ENCODE peak calls at places on chromosomes 5 and 9, in six cellular contexts. V is tibial nerve, S is A549, T is ovary, C is esophagus squamous epithelium, Z is thyroid gland. W is an unnamed sample.
A peak's percentile ranks its signal among the peaks of the same experiment; 100 is the strongest.

GRCh38 chr9:114662081-114662989 is 4.7 kb upstream of the TEX53 start:
- DNase-seq in S (peak; percentile 33), T (peak; percentile 34), V (peak; percentile 41), Z (peak; percentile 38), C (no peak), W (peak; percentile 36)

GRCh38 chr9:127455299-127455992 is 4.1 kb downstream of the LRSAM1 start:
- DNase-seq in C (no peak), Z (no peak), V (no peak), T (no peak), S (peak; percentile 57), W (peak; percentile 37)

GRCh38 chr5:2674456-2674855 is 77.0 kb downstream of the IRX2 start:
- DNase-seq in Z (no peak), V (no peak), S (no peak), C (no peak), T (no peak), W (no peak)

GRCh38 chr5:129945031-129945430 is 40.8 kb downstream of the CHSY3 start:
- DNase-seq in Z (no peak), S (no peak), T (no peak), V (peak; percentile 5), C (no peak), W (no peak)

GRCh38 chr9:113511856-113512761 is 48.6 kb downstream of the RGS3 start:
- DNase-seq in V (no peak), S (no peak), C (no peak), T (no peak), Z (no peak), W (no peak)

GRCh38 chr5:138789771-138790242 is 36.6 kb downstream of the CTNNA1 start:
- DNase-seq in T (no peak), C (no peak), Z (no peak), V (no peak), S (peak; percentile 48), W (no peak)

GRCh38 chr9:87181670-87182069 is 234.4 kb upstream of the GAS1 start:
- DNase-seq in C (no peak), T (no peak), Z (no peak), S (no peak), V (no peak), W (no peak)

GRCh38 chr5:2169417-2169787 is 286.7 kb upstream of the IRX4 start:
- DNase-seq in V (no peak), Z (no peak), T (no peak), C (no peak), S (no peak), W (no peak)

GRCh38 chr5:163104496-163104895 is 332.9 kb upstream of the CCNG1 start:
- DNase-seq in T (no peak), Z (no peak), C (no peak), V (no peak), S (peak; percentile 20), W (no peak)

GRCh38 chr9:21326526-21327139 is 8.6 kb downstream of the KLHL9 start:
- DNase-seq in Z (no peak), T (no peak), S (peak; percentile 42), C (no peak), V (no peak), W (no peak)

GRCh38 chr9:78973906-78974305 is 597.9 kb upstream of the TLE4 start:
- DNase-seq in Z (no peak), C (no peak), V (no peak), T (no peak), S (peak; percentile 63), W (no peak)

GRCh38 chr9:78967557-78968212 is 604.1 kb upstream of the TLE4 start:
- DNase-seq in S (peak; percentile 69), T (no peak), Z (no peak), V (no peak), C (no peak), W (no peak)

GRCh38 chr9:78971505-78971904 is 600.3 kb upstream of the TLE4 start:
- DNase-seq in T (no peak), V (no peak), Z (no peak), C (no peak), S (no peak), W (no peak)

GRCh38 chr9:78970375-78970774 is 601.4 kb upstream of the TLE4 start:
- DNase-seq in V (no peak), Z (no peak), T (no peak), S (no peak), C (no peak), W (no peak)

GRCh38 chr9:78972303-78973002 is 599.3 kb upstream of the TLE4 start:
- DNase-seq in C (no peak), Z (no peak), S (no peak), T (no peak), V (no peak), W (no peak)
- H3K4me1 ChIP-seq in C (no peaks in the 10 kb centered on the region), Z (no peaks in the 10 kb centered on the region), S (peaks cover 35% of the 10 kb centered on the region), T (no peaks in the 10 kb centered on the region), V (no peaks in the 10 kb centered on the region), W (no peaks in the 10 kb centered on the region)

GRCh38 chr5:61943718-61944117 is 362.3 kb upstream of the KIF2A start:
- DNase-seq in T (no peak), S (no peak), C (no peak), Z (no peak), V (no peak), W (no peak)

GRCh38 chr5:61942462-61943049 is 363.4 kb upstream of the KIF2A start:
- DNase-seq in S (no peak), V (no peak), C (no peak), T (no peak), Z (no peak), W (no peak)

GRCh38 chr5:61941637-61942036 is 364.4 kb upstream of the KIF2A start:
- DNase-seq in C (no peak), S (no peak), Z (no peak), V (no peak), T (no peak), W (no peak)
- TF ChIP-seq CTCF in C (no peak), S (no peak), Z (no peak), V (no peak), T (no peak), W (no peak)

DNA sequence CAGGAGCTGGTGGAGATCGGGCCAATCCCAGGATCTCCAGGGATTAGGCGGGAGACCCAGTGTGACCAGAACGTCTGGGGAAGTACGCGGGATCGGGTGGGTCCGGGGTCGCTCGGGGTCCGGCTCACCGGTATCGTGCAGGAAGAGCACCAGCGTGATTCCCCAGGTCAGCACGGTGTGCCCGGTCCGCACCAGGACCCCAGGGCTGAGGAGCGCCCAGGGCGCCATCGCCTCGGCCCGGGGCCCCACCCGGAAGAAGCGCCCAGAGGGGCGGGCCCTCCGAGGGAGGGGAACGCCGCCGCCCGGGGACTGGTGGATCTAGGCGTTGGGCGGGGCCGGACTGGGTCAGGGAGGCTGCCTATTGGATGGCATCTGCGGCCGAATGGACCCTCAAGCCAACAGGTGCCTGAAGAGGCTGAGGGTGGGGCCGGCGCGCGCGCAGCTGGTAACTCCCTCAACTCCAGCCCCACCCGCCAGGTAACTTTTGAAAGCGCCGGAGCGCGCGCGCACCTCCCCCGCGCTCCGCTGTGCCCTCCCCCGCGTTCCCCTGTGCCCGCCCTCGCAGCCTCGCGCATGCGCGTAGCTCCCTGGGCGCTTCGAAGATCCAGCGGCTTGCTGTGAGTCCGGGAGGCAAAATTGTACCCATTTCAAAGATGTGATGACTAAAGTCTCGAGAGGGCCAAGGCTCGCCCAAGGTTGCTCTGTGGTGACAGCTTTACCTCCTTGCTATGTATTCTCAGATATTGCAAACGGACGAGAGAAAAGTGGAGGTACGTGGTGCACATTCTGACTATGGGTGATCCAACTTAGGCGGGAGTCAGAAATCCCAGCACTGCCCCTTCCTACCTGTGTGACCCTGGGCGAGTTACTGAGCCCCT is at the start of gene ZDHHC12:
- DNase-seq in S (peak; percentile 99), Z (peak; percentile 100), T (peak; percentile 88), C (peak; percentile 97), V (peak; percentile 85), W (peak; percentile 99)
- TF ChIP-seq POLR2A in S (peak; percentile 95), Z (no peak), T (no peak), C (peak; percentile 66), V (peak; percentile 32), W (peak; percentile 60)

GRCh38 chr5:135139397-135140134 is 105.5 kb upstream of the PITX1 start:
- DNase-seq in T (no peak), V (no peak), C (no peak), Z (no peak), S (peak; percentile 81), W (peak; percentile 45)
- H3K4me1 ChIP-seq in T (no peaks in the 10 kb centered on the region), V (no peaks in the 10 kb centered on the region), C (peaks cover 58% of the 10 kb centered on the region), Z (peaks cover 31% of the 10 kb centered on the region), S (peaks cover 77% of the 10 kb centered on the region), W (no peaks in the 10 kb centered on the region)

GRCh38 chr9:136372561-136373299 is 739 bp downstream of the CARD9 start:
- DNase-seq in T (no peak), C (no peak), Z (peak; percentile 62), S (peak; percentile 51), V (peak; percentile 53), W (no peak)
- TF ChIP-seq CTCF in T (no peak), C (no peak), Z (no peak), S (no peak), V (no peak), W (no peak)

GRCh38 chr9:70485273-70485858 is 70.9 kb upstream of the KLF9 start:
- DNase-seq in Z (no peak), T (no peak), V (no peak), S (no peak), C (no peak), W (peak; percentile 50)
- TF ChIP-seq POLR2A in Z (no peak), T (no peak), V (no peak), S (no peak), C (no peak), W (no peak)

GRCh38 chr5:80184235-80185023 is 71.4 kb downstream of the SERINC5 start:
- DNase-seq in S (peak; percentile 76), C (no peak), T (no peak), V (no peak), Z (peak; percentile 47), W (no peak)
- H3K4me1 ChIP-seq in S (peaks cover 68% of the 10 kb centered on the region), C (peaks cover 50% of the 10 kb centered on the region), T (peaks cover 10% of the 10 kb centered on the region), V (peaks cover 78% of the 10 kb centered on the region), Z (peaks cover 53% of the 10 kb centered on the region), W (peaks cover 49% of the 10 kb centered on the region)

W was measured in adrenal gland.